ENCODE peak calls at places on chromosomes 11 and 22, in six cellular contexts. J, T, U, H, R and V are unnamed samples.

GRCh38 chr11:84437129-84438123 is 1151.3 kb upstream of the CCDC90B start:
- DNase-seq in J (no peak), T (peak; percentile 50), U (no peak), H (no peak), R (no peak), V (no peak)

GRCh38 chr11:79694368-79694767 is 253.5 kb upstream of the TENM4 start:
- DNase-seq in J (no peak), T (no peak), U (no peak), H (no peak), R (no peak), V (no peak)

GRCh38 chr11:64223001-64223651 is 2.9 kb downstream of the TRPT1 start:
- DNase-seq in J (no peak), T (no peak), U (no peak), H (no peak), R (peak; percentile 50), V (no peak)

GRCh38 chr22:45688606-45689080 is 17.0 kb downstream of the ATXN10 start:
- DNase-seq in J (no peak), T (no peak), U (peak; percentile 73), H (no peak), R (no peak), V (no peak)

GRCh38 chr11:27242591-27242990 is 120.4 kb downstream of the CCDC34 start:
- DNase-seq in J (no peak), T (no peak), U (no peak), H (no peak), R (no peak), V (peak; percentile 15)

GRCh38 chr22:45286854-45287551 is 2.3 kb downstream of the UPK3A start:
- DNase-seq in J (no peak), T (no peak), U (no peak), H (no peak), R (no peak), V (no peak)

GRCh38 chr11:103395612-103396011 is 286.4 kb downstream of the DYNC2H1 start:
- DNase-seq in J (no peak), T (no peak), U (no peak), H (no peak), R (no peak), V (no peak)

GRCh38 chr22:39182478-39183030 is 30.1 kb upstream of the CBX7 start:
- DNase-seq in J (no peak), T (peak; percentile 14), U (no peak), H (no peak), R (no peak), V (no peak)

GRCh38 chr11:11281626-11282025 is 71.4 kb downstream of the CSNK2A3 start:
- DNase-seq in J (no peak), T (no peak), U (no peak), H (no peak), R (no peak), V (no peak)

GRCh38 chr22:47439643-47440265 is 677.3 kb downstream of the TBC1D22A start:
- DNase-seq in J (no peak), T (no peak), U (no peak), H (no peak), R (no peak), V (no peak)

GRCh38 chr11:86596861-86597632 is 75.4 kb downstream of the ME3 start:
- DNase-seq in J (peak; percentile 52), T (no peak), U (no peak), H (no peak), R (no peak), V (no peak)

GRCh38 chr22:44337658-44338004 is 24.9 kb upstream of the SHISAL1 start:
- DNase-seq in J (no peak), T (no peak), U (peak; percentile 29), H (no peak), R (no peak), V (no peak)

DNA sequence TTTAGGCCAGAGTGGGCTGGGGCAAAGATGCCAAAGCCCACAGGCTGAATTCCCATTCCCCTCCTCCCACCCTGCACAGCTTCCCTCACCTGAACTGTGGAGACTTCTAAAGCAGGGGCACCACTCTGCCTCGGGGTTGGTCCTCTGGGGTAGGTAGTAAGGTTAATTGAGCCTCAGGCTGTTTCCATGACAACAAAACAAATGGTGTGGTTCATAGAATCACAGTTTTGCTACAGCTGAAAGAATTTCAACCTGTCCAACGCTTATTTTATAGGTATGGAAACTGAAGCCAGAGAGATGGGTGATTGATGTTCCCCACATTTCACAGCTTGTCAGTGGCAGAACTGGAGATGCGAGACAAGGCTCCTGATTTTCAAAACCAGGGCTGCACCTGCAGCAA is 109.5 kb downstream of the SNX19 start:
- DNase-seq in J (no peak), T (no peak), U (no peak), H (no peak), R (no peak), V (no peak)
- H3K4me3 ChIP-seq in J (no peak overlapping the region), T (no peak overlapping the region), U (no peak overlapping the region), H (no peak overlapping the region), R (no peak overlapping the region), V (no peak overlapping the region)

GRCh38 chr11:67544591-67545242 is 21.5 kb upstream of the CABP2 start:
- DNase-seq in J (no peak), T (no peak), U (no peak), H (no peak), R (no peak), V (peak; percentile 75)

GRCh38 chr11:67546852-67547251 is 23.6 kb upstream of the CABP2 start:
- DNase-seq in J (no peak), T (no peak), U (no peak), H (no peak), R (no peak), V (peak; percentile 35)

GRCh38 chr11:67542971-67543370 is 19.7 kb upstream of the CABP2 start:
- DNase-seq in J (no peak), T (no peak), U (no peak), H (no peak), R (no peak), V (no peak)

GRCh38 chr11:67543585-67543984 is 20.3 kb upstream of the CABP2 start:
- DNase-seq in J (no peak), T (no peak), U (no peak), H (no peak), R (no peak), V (no peak)

GRCh38 chr11:67545280-67545679 is 22.0 kb upstream of the CABP2 start:
- DNase-seq in J (no peak), T (no peak), U (no peak), H (no peak), R (peak; percentile 25), V (no peak)
- H3K4me3 ChIP-seq in J (no peak overlapping the region), T (no peak overlapping the region), U (no peak overlapping the region), H (no peak overlapping the region), R (no peak overlapping the region), V (peak overlapping the region; percentile 32)

DNA sequence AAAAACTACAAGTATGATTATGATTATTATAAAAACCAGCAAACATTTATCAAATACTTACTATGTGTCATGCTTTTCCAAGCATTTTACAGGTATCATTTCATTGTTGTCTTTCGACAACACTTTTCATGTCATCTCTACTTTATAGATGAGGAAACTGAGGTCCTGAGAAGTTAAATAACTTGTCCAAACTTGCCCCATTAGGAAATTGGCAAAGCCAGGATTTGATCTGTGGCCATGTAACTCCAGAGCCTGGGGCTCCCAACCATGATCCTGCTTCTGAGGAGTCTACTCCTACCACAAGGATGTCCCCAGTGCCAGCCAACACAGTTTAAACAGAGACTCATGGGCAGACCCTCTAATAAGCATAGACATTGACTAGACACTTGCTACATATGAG is 15.2 kb downstream of the EHF start:
- DNase-seq in J (no peak), T (no peak), U (no peak), H (no peak), R (no peak), V (no peak)
- H3K4me3 ChIP-seq in J (no peak overlapping the region), T (no peak overlapping the region), U (no peak overlapping the region), H (no peak overlapping the region), R (no peak overlapping the region), V (no peak overlapping the region)

GRCh38 chr22:40592352-40593113 is 44.0 kb downstream of the MRTFA start:
- DNase-seq in J (no peak), T (no peak), U (no peak), H (no peak), R (no peak), V (no peak)
- H3K4me3 ChIP-seq in J (no peak overlapping the region), T (no peak overlapping the region), U (no peak overlapping the region), H (no peak overlapping the region), R (no peak overlapping the region), V (no peak overlapping the region)

GRCh38 chr11:61027141-61027840 is 55.8 kb downstream of the CD6 start:
- DNase-seq in J (no peak), T (no peak), U (no peak), H (peak; percentile 51), R (no peak), V (no peak)
- H3K4me3 ChIP-seq in J (no peak overlapping the region), T (no peak overlapping the region), U (no peak overlapping the region), H (peak overlapping the region; percentile 51), R (no peak overlapping the region), V (no peak overlapping the region)

DNA sequence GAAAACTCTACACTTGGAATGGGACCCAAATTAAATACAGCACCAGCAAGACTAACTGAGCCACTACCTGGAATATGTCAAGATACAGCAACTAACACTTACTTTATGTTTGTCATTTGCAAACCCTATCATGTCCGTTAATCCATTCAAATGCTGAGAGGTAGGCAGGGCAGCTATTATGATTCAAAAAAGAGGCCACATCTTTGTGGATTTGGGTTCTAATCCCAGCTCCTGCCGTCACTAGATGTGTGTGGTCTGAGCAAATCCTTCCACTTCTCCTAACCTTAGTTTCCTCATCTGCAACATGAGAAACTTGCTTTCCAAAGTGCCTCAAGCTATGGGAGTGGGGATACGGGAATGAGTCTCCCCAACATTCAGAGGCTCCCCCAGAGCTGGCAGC is 24.2 kb downstream of the FLI1 start:
- DNase-seq in J (no peak), T (no peak), U (no peak), H (no peak), R (no peak), V (no peak)
- H3K4me3 ChIP-seq in J (no peak overlapping the region), T (no peak overlapping the region), U (no peak overlapping the region), H (peak overlapping the region; percentile 43), R (no peak overlapping the region), V (peak overlapping the region; percentile 11)

GRCh38 chr11:123233280-123233977 is 38.4 kb upstream of the CLMP start:
- DNase-seq in J (no peak), T (no peak), U (no peak), H (no peak), R (no peak), V (no peak)
- H3K4me3 ChIP-seq in J (no peak overlapping the region), T (no peak overlapping the region), U (no peak overlapping the region), H (peak overlapping the region; percentile 26), R (no peak overlapping the region), V (no peak overlapping the region)

DNA sequence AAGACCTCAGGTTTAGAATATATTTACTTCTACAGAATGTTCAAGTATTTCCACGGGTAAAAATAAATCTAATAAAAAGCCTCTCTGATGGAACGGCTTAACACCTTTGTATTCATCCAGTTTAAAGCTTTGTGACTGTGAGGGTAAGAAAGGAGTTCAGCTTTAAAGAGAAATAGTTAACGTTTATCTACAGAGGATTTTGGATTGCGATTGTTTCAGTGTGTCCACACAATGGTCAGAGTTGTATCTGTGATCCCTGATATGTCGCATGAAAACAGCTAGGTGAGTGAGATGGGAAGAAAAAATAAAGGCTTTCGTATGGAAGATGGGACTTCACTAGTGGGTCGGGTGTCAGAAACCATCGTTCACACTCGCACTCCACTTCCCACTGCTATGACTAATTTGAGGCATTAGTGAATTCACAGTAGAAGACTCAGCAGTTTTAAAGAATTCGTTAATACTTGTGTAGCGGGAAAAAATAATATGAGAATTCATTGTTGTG is 1.6 kb downstream of the APLP2 start:
- DNase-seq in J (no peak), T (no peak), U (no peak), H (no peak), R (no peak), V (no peak)
- H3K4me3 ChIP-seq in J (peak overlapping the region; percentile 96), T (peak overlapping the region; percentile 78), U (peak overlapping the region; percentile 78), H (no peak overlapping the region), R (peak overlapping the region; percentile 93), V (no peak overlapping the region)

GRCh38 chr11:95792200-95792599 is 1.9 kb downstream of the CEP57 start:
- DNase-seq in J (no peak), T (no peak), U (no peak), H (no peak), R (no peak), V (no peak)
- H3K4me3 ChIP-seq in J (no peak overlapping the region), T (peak overlapping the region; percentile 91), U (no peak overlapping the region), H (no peak overlapping the region), R (peak overlapping the region; percentile 73), V (no peak overlapping the region)